ENCODE peak calls at places on chromosomes 2 and 18, in ten cellular contexts. I is NCI-H774, Y is dorsolateral prefrontal cortex, N is cardiac fibroblast, E is retina, T is ureter, P is cardiac muscle cell, C is RCC 7860, R is GM13977, Z is nephron progenitor cell. V is an unnamed sample.

GRCh38 chr2:172749377-172749776 is 13.7 kb downstream of the RAPGEF4 start:
- DNase-seq in R (no peak), T (no peak), P (no peak), Y (no peak), I (no peak), C (no peak), E (no peak), Z (no peak), N (no peak), V (no peak)

GRCh38 chr18:7333163-7333562 is 102.3 kb downstream of the LRRC30 start:
- DNase-seq in Y (no peak), E (no peak), N (no peak), I (no peak), R (no peak), P (no peak), T (no peak), Z (no peak), C (no peak), V (no peak)

GRCh38 chr2:6982934-6983589 is 65.8 kb downstream of the RNF144A start:
- DNase-seq in I (no peak), Z (no peak), C (no peak), T (no peak), P (peak), N (no peak), Y (no peak), R (no peak), E (no peak), V (no peak)

GRCh38 chr18:79543861-79544385 is 135.7 kb upstream of the CTDP1 start:
- DNase-seq in C (no peak), Y (no peak), N (no peak), P (no peak), E (no peak), Z (no peak), T (peak), R (no peak), I (no peak), V (no peak)

GRCh38 chr2:150036622-150037021 is 449.0 kb upstream of the MMADHC start:
- DNase-seq in Y (no peak), C (no peak), N (no peak), E (no peak), Z (no peak), R (no peak), T (no peak), P (no peak), I (no peak), V (no peak)

GRCh38 chr18:48838921-48839818 is 111.6 kb downstream of the SMAD7 start:
- DNase-seq in Y (peak), N (peak), I (no peak), Z (no peak), T (no peak), E (no peak), P (peak), R (no peak), C (peak), V (no peak)

GRCh38 chr2:239009001-239009961 is 161.4 kb downstream of the TWIST2 start:
- DNase-seq in R (no peak), P (no peak), T (no peak), I (no peak), Z (peak), N (no peak), E (no peak), Y (no peak), C (no peak), V (no peak)

GRCh38 chr18:75070235-75070624 is 138.7 kb downstream of the PTGR3 start:
- DNase-seq in Z (no peak), Y (no peak), C (no peak), T (no peak), N (no peak), E (no peak), I (no peak), R (no peak), P (no peak), V (no peak)

GRCh38 chr18:58862404-58862803 is 2.3 kb upstream of the ZNF532 start:
- DNase-seq in Y (no peak), P (no peak), N (no peak), C (no peak), T (no peak), E (peak), R (no peak), I (no peak), Z (no peak), V (peak)

GRCh38 chr2:181955010-181955409 is 30.6 kb upstream of the PPP1R1C start:
- DNase-seq in T (no peak), R (no peak), P (peak), I (no peak), Z (no peak), Y (no peak), C (no peak), E (no peak), N (peak), V (no peak)

GRCh38 chr2:74238879-74239278 is 40.5 kb downstream of the MTHFD2 start:
- DNase-seq in R (no peak), P (peak), E (no peak), Y (no peak), I (no peak), Z (no peak), C (no peak), T (no peak), N (peak), V (no peak)

GRCh38 chr2:32418777-32419176 is 62.0 kb downstream of the BIRC6 start:
- DNase-seq in E (no peak), R (no peak), P (no peak), C (peak), N (peak), Y (no peak), T (no peak), Z (no peak), I (no peak), V (no peak)